ENCODE peak calls at places on chromosomes 2 and 18, in nine cellular contexts. E is aorta, W is heart right ventricle, B is SK-N-SH, H is WERI-Rb-1, O is astrocyte, P is pancreas, G is psoas muscle, K is IMR-90. Y is an unnamed sample. For H3K9me3, the result is how much of the 10 kb centered on the place peaks cover.

GRCh38 chr2:122451040-122451439 is 695.6 kb downstream of the TSN start:
- DNase-seq in O (no peak), H (peak), P (no peak), G (no peak), E (no peak), B (peak), K (peak), W (no peak), Y (peak)

GRCh38 chr18:9804517-9805104 is 81.2 kb upstream of the TXNDC2 start:
- DNase-seq in P (no peak), O (no peak), B (no peak), H (no peak), E (no peak), W (no peak), G (peak), K (no peak), Y (no peak)

GRCh38 chr2:148023861-148024260 is 3.0 kb downstream of the MBD5 start:
- DNase-seq in K (no peak), G (no peak), B (no peak), H (no peak), P (no peak), E (no peak), O (no peak), W (no peak), Y (no peak)

GRCh38 chr2:99865818-99866676 is 276.3 kb downstream of the AFF3 start:
- DNase-seq in G (no peak), K (peak), H (no peak), B (no peak), O (peak), E (no peak), W (no peak), P (no peak), Y (no peak)

GRCh38 chr18:77733292-77733903 is 483.8 kb downstream of the GALR1 start:
- DNase-seq in G (no peak), H (no peak), W (no peak), B (no peak), O (no peak), E (no peak), P (no peak), K (no peak), Y (peak)

GRCh38 chr2:236715511-236715961 is 145.9 kb downstream of the ACKR3 start:
- DNase-seq in O (peak), G (peak), H (peak), W (no peak), E (peak), P (no peak), B (no peak), K (no peak), Y (no peak)

GRCh38 chr18:58044370-58045264 is 591 bp downstream of the NEDD4L start:
- DNase-seq in H (peak), W (peak), P (peak), K (peak), G (peak), O (no peak), B (peak), E (peak), Y (peak)

GRCh38 chr2:234203135-234203984 is 152.9 kb downstream of the SPP2 start:
- DNase-seq in W (peak), B (no peak), P (no peak), H (no peak), E (no peak), G (no peak), O (peak), K (peak), Y (no peak)

GRCh38 chr18:57434177-57434535 is 1.0 kb upstream of the ONECUT2 start:
- DNase-seq in W (no peak), O (no peak), P (peak), B (no peak), E (no peak), H (peak), K (no peak), G (no peak), Y (peak)

GRCh38 chr2:136137982-136138381 is 20.0 kb upstream of the CXCR4 start:
- DNase-seq in O (no peak), P (no peak), E (no peak), G (no peak), H (no peak), B (no peak), K (no peak), W (no peak), Y (no peak)

GRCh38 chr2:217610411-217610814 is 392.4 kb downstream of the TNS1 start:
- DNase-seq in H (no peak), K (no peak), P (peak), O (no peak), E (no peak), W (no peak), B (no peak), G (no peak), Y (no peak)

GRCh38 chr18:41524674-41525470 is 430.2 kb upstream of the PIK3C3 start:
- DNase-seq in O (no peak), W (no peak), E (no peak), P (no peak), K (no peak), B (no peak), H (no peak), G (no peak), Y (no peak)

GRCh38 chr2:9538000-9538507 is 17.6 kb downstream of the ADAM17 start:
- DNase-seq in E (no peak), H (no peak), P (no peak), B (no peak), O (peak), G (no peak), K (peak), W (no peak), Y (no peak)

GRCh38 chr2:47654790-47655562 is 128.0 kb upstream of the MSH6 start:
- DNase-seq in B (no peak), G (no peak), K (no peak), W (no peak), H (no peak), O (no peak), E (no peak), P (no peak), Y (peak)

GRCh38 chr2:23480991-23481797 is 96.2 kb downstream of the KLHL29 start:
- DNase-seq in O (peak), E (peak), G (no peak), B (no peak), W (no peak), H (no peak), K (peak), P (no peak), Y (peak)

GRCh38 chr2:65026154-65026553 is 30.1 kb upstream of the CEP68 start:
- DNase-seq in H (no peak), O (no peak), E (no peak), G (no peak), W (no peak), P (no peak), B (no peak), K (no peak), Y (no peak)

GRCh38 chr2:10647451-10647850 is 42.3 kb downstream of the NOL10 start:
- DNase-seq in G (no peak), B (no peak), H (no peak), K (no peak), O (no peak), E (no peak), P (no peak), W (no peak), Y (no peak)

GRCh38 chr2:129710670-129711495 is 268.6 kb upstream of the RAB6C start:
- DNase-seq in K (no peak), E (no peak), P (no peak), G (no peak), W (no peak), O (no peak), H (no peak), B (no peak), Y (no peak)

GRCh38 chr2:44268259-44268649 is 7.0 kb upstream of the SLC3A1 start:
- DNase-seq in P (no peak), K (peak), O (peak), H (no peak), B (no peak), W (no peak), G (no peak), E (no peak), Y (no peak)

DNA sequence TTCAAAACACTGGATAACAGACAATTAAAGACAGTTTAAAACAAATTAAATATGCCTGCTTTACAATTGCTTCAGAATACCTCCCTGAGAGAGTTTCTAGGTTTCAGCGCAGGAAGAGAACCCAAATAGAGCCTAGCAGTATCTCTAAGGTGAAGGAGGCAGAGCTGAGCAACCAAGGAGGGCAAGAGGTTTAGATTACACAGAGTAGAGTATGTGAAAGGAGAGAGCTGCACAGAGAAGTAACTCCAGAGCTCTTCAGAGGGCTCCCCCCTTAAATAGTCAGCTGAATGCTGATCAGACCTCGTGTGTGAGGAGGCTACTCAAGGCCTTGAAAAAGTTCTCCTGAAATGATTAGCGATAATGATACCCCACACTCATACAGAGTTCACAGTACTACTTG is 386.5 kb upstream of the TCF4 start:
- DNase-seq in H (no peak), O (no peak), E (no peak), G (no peak), P (no peak), W (no peak), K (no peak), B (no peak), Y (no peak)
- H3K9me3 ChIP-seq in H (under half), O (under half), E (under half), G (under half), P (under half), W (under half), K (under half), B (under half), Y (under half)

GRCh38 chr2:71601136-71602114 is 148.1 kb downstream of the DYSF start:
- DNase-seq in O (no peak), K (no peak), W (no peak), B (no peak), P (peak), G (peak), E (peak), H (no peak), Y (no peak)
- H3K9me3 ChIP-seq in O (under half), K (under half), W (under half), B (under half), P (under half), G (under half), E (under half), H (under half), Y (under half)

DNA sequence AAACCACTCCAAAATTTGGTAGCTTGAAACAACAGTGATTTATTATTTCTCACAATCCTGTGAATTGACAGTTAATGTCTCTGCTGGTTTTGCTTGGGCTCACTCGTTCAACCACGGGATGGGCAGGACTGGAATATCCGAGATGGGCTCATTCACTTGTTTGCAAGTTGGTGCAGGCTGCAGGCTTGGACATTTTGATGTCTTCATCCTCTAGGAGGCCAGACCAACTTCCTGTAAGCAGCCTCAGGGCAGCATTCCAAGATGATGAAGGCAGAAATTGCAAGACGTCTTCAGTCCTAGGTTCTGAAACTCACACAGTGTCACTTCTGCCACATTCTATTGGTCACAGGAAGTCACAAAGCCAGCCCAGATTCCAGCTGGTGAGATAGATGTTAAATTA is 47.1 kb downstream of the GPR39 start:
- DNase-seq in W (no peak), G (no peak), E (no peak), O (no peak), P (no peak), K (no peak), H (no peak), B (no peak), Y (no peak)
- H3K9me3 ChIP-seq in W (under half), G (under half), E (under half), O (under half), P (under half), K (under half), H (under half), B (under half), Y (half or more)

GRCh38 chr2:239806276-239806675 is 218.9 kb downstream of the NDUFA10 start:
- DNase-seq in P (peak), E (peak), G (no peak), O (no peak), K (no peak), B (no peak), W (no peak), H (no peak), Y (peak)
- H3K9me3 ChIP-seq in P (under half), E (under half), G (under half), O (under half), K (half or more), B (under half), W (under half), H (under half), Y (under half)

DNA sequence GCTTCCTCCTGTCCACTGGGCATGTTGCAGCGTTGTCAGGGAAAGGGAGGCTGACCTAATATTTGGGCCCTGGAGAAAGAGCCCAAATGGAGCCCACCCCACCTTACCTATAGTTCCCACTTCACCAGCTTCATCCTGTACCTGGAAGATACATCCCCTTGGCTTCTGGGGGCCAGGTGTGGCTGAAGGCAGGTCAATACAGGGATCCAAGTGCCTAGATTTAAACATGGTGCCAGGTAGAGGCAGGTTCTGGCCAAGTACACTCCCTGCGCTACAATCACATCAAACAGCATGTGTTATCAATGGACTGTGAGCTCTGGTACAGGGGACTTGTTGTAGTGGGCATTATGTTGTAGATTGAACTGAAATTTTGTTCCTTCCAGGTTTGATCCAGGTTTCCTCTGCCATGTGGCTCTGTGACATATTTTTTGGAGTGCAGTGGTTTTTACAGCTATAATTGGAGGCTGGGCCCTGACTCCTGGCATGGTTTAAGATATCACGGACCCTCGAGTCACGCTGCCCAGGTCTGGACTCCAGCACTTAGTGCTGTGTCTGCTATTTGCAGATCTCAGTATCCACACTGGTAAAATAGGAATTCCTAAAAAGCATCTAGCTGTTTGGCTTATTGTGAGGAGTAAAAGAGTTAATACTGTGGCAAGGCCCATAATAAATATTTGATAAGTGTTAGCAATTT is 23.8 kb downstream of the MYCN start:
- DNase-seq in G (no peak), K (no peak), H (peak), B (no peak), W (no peak), O (no peak), P (no peak), E (no peak), Y (no peak)
- H3K9me3 ChIP-seq in G (under half), K (under half), H (under half), B (under half), W (under half), O (under half), P (under half), E (under half), Y (under half)

DNA sequence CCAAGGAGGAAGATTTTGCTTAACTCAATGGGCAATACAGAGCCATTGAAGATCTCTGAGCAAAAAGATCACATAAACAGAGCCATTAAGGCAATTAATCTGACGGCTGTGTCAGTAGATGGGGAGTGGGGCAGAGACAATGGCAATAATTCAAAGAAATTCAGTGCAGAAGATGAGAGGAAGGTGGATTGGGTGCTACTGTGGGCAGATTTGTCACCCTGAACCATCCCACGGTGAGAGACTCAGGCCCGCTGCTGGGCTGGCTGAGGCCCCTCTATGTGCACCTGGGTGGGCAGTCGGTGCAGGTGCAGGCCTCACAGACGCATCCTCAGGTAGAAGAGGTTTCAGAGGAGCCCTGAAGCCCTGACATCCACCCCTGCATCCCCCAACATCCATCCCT is 458.6 kb downstream of the EIPR1 start:
- DNase-seq in W (no peak), P (no peak), E (no peak), O (no peak), H (no peak), K (no peak), B (no peak), G (no peak), Y (no peak)
- H3K9me3 ChIP-seq in W (under half), P (under half), E (under half), O (under half), H (under half), K (under half), B (under half), G (under half), Y (under half)

GRCh38 chr2:186530314-186530713 is 44.3 kb downstream of the ZC3H15 start:
- DNase-seq in B (no peak), W (no peak), G (no peak), O (no peak), E (no peak), H (no peak), K (no peak), P (no peak), Y (no peak)

GRCh38 chr2:186534406-186534805 is 48.3 kb downstream of the ZC3H15 start:
- DNase-seq in G (no peak), B (no peak), O (no peak), K (no peak), W (no peak), P (no peak), H (no peak), E (no peak), Y (no peak)

GRCh38 chr2:186531257-186531775 is 45.3 kb downstream of the ZC3H15 start:
- DNase-seq in E (no peak), B (no peak), W (no peak), O (peak), P (no peak), K (no peak), G (no peak), H (no peak), Y (no peak)

GRCh38 chr2:186533717-186534116 is 47.7 kb downstream of the ZC3H15 start:
- DNase-seq in B (no peak), K (no peak), G (no peak), E (no peak), W (no peak), O (no peak), P (no peak), H (no peak), Y (no peak)

DNA sequence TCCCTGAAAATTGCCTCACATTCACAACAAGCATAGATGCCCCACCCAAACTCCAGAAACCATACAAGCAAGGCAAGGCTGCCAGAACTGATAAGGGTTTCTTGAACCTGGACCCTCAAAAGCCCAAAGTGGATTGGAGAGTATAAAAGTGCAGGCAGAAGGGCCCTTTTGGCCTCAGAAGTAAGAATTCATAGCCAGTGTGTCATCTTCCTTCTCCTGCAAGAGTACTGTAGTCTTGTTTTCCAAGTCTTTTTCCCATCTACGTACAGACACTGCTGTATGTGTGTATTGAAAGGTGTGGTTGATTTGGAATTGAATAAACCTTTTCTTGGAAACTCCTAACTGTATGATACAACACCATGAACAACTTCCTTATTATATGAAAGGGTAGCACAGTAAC is 46.8 kb downstream of the ZC3H15 start:
- DNase-seq in G (no peak), W (no peak), E (no peak), P (no peak), O (peak), K (no peak), H (no peak), B (no peak), Y (no peak)
- H3K9me3 ChIP-seq in G (under half), W (under half), E (under half), P (under half), O (under half), K (under half), H (under half), B (under half), Y (under half)

GRCh38 chr18:14920976-14921375 is 173.0 kb downstream of the ANKRD30B start:
- DNase-seq in K (no peak), H (no peak), B (no peak), O (no peak), P (no peak), W (no peak), G (no peak), E (no peak), Y (no peak)
- H3K9me3 ChIP-seq in K (under half), H (under half), B (under half), O (under half), P (under half), W (under half), G (under half), E (under half), Y (half or more)

Y was measured in endodermal cell.